ENCODE peak calls at places on chromosomes 16 and 17, in six cellular contexts. G is HepG2, U is lower lobe of right lung, I is colonic mucosa, Z is DND-41, W is thyroid gland. O is an unnamed sample.

GRCh38 chr16:88769617-88770458 is 15.2 kb downstream of the PIEZO1 start:
- DNase-seq in Z (peak), I (peak), G (no peak), U (peak), W (peak), O (no peak)

GRCh38 chr17:39979021-39979660 is 1.5 kb upstream of the PSMD3 start:
- DNase-seq in W (no peak), G (no peak), I (no peak), U (no peak), Z (no peak), O (no peak)

GRCh38 chr17:3667366-3668278 is 756 bp downstream of the TAX1BP3 start:
- DNase-seq in I (peak), G (peak), W (peak), U (peak), Z (no peak), O (no peak)

GRCh38 chr16:86362155-86362849 is 148.0 kb upstream of the FOXF1 start:
- DNase-seq in G (no peak), W (no peak), Z (no peak), U (no peak), I (no peak), O (no peak)

GRCh38 chr16:67883872-67884261 is 818 bp upstream of the NRN1L start:
- DNase-seq in U (peak), Z (peak), I (peak), W (peak), G (peak), O (peak)

GRCh38 chr16:58262592-58262991 is 32.2 kb downstream of the PRSS54 start:
- DNase-seq in Z (no peak), U (no peak), W (no peak), I (no peak), G (no peak), O (no peak)

GRCh38 chr16:11862489-11862888 is 11.1 kb upstream of the RSL1D1 start:
- DNase-seq in Z (no peak), U (no peak), G (no peak), I (no peak), W (no peak), O (no peak)

GRCh38 chr17:32127156-32127897 is 15.0 kb upstream of the RHOT1 start:
- DNase-seq in U (peak), G (no peak), I (peak), Z (peak), W (peak), O (peak)

GRCh38 chr16:1363501-1364041 is 11.8 kb downstream of the GNPTG start:
- DNase-seq in Z (peak), G (peak), I (peak), U (peak), W (peak), O (peak)

GRCh38 chr17:42564815-42565522 is 1.9 kb upstream of the MLX start:
- DNase-seq in I (no peak), W (no peak), G (peak), U (no peak), Z (no peak), O (no peak)

GRCh38 chr17:79811036-79811887 is 14.4 kb upstream of the CBX8 start:
- DNase-seq in Z (peak), I (no peak), W (no peak), G (peak), U (no peak), O (no peak)

GRCh38 chr16:2359919-2360318 is 19.4 kb upstream of the ABCA3 start:
- DNase-seq in Z (no peak), W (no peak), I (no peak), G (no peak), U (no peak), O (no peak)

GRCh38 chr17:48795444-48796162 is 21.4 kb downstream of the TTLL6 start:
- DNase-seq in G (peak), U (no peak), W (no peak), Z (no peak), I (peak), O (no peak)

GRCh38 chr17:51064061-51064735 is 56.5 kb downstream of the SPAG9 start:
- DNase-seq in W (no peak), Z (no peak), I (no peak), U (no peak), G (no peak), O (no peak)

GRCh38 chr17:57707892-57708291 is 37.2 kb downstream of the CCDC182 start:
- DNase-seq in Z (no peak), U (no peak), I (no peak), G (no peak), W (no peak), O (no peak)

GRCh38 chr16:12539185-12539929 is 264.3 kb downstream of the CPPED1 start:
- DNase-seq in G (no peak), U (no peak), W (peak), I (peak), Z (no peak), O (no peak)

GRCh38 chr17:9444687-9445086 is 130.9 kb downstream of the STX8 start:
- DNase-seq in Z (no peak), W (no peak), I (no peak), G (peak), U (no peak), O (no peak)

GRCh38 chr17:47717845-47718621 is 15.0 kb upstream of the TBX21 start:
- DNase-seq in U (no peak), G (no peak), W (no peak), I (no peak), Z (peak), O (no peak)

DNA sequence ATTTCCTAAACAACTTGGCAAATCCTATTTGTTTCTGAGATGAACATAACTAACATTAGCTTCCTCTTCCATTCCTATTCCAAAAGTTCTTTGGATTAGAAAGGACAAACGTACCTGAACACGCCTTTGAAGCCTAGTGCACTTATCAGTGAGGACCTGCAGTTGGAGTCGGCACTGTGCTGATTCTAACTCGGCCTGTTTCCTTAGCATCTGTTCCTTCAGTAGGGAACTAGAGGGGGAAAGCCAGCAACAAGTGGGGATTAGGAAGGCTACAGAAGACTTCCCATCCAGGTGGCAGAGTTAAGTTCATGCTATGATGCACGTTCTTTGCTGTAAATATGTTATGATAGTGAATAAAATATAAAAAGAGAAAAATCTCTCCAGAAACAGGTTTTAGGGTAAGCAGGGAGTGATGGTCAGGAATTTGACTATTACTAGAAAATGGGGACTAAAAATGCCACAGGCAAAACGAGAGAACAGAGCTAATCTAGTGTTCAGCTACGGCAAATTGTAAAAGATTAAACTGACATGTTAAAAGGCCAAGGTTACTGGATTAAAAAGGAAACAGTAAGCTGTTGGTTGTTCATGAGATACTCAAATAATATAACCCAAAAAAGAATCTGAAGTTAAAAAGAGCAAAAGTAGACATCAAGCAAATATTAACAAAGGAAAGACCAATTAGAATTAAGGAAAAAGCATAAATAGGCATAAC is 28.8 kb downstream of the RFWD3 start:
- DNase-seq in I (no peak), G (no peak), Z (no peak), W (no peak), U (no peak), O (no peak)
- H3K27ac ChIP-seq in I (no peak), G (peak), Z (no peak), W (no peak), U (no peak), O (no peak)

DNA sequence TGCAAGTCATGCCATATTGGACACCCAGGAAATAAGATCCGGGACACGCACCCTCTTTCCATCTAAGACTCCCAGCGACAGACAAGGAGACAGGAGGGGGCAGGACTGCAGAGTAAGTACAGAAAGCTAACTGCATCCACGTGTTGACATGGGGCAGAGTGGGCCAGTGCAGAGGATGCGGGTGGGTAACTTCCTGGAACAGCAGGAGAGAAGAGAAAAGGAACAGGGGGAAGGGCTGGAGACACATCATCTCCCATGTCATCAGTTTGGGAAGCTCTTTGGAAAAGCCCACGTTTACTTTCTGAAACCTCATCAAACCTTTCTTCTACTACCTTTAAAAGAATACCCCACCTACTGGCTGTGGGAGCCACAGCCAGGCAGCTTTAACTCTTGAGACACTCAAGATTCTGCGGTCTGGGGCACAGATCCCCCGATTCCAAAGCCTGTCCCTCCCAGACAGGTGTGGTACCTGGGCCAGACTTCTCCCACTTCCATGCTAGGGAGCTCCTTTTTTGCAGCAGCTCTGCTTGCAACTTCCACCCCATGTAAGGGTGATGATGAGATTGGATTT is 273.5 kb upstream of the RPL38 start:
- DNase-seq in W (no peak), I (no peak), U (no peak), Z (no peak), G (no peak), O (no peak)
- TF ChIP-seq CTCF in W (no peak), I (no peak), U (no peak), Z (peak), G (no peak), O (no peak)

GRCh38 chr16:66731101-66731500 is 20.3 kb downstream of the DYNC1LI2 start:
- DNase-seq in U (no peak), I (no peak), G (no peak), W (no peak), Z (no peak), O (no peak)

GRCh38 chr16:66728804-66729203 is 22.6 kb downstream of the DYNC1LI2 start:
- DNase-seq in U (no peak), W (no peak), I (no peak), Z (no peak), G (no peak), O (no peak)

DNA sequence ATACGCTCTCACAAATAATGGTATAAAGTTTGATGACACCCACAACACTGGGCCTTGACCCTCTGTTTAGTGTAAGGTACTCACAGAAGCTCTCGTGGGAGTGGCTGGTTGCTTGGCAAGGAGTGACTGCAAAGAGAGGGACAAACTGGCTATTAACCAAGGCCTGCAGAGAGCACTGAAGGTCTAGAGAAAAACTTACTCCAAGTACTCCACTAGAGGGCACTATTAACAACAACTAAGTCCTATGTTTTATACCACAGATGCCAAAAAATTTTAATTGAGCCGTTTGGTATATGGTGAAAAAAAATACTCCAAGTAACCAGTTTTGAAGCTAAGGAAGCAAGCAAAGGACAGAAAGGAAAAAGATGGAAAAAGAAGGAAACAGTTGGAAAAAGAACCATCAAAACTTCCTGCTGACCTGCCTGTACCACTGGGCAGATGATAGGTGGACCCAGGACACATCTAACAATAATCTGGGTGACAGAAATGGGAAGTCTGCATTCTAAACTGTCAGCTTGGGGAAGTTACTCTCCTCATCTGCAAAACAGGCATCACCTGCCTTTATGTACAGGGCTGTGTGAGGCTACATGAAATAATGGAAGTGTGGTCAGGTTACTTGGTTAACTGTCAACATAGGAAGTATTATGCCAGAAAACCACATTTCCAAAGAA is 23.2 kb downstream of the DYNC1LI2 start:
- DNase-seq in G (peak), I (no peak), U (no peak), W (peak), Z (no peak), O (no peak)
- H3K27ac ChIP-seq in G (no peak), I (no peak), U (no peak), W (no peak), Z (no peak), O (no peak)

DNA sequence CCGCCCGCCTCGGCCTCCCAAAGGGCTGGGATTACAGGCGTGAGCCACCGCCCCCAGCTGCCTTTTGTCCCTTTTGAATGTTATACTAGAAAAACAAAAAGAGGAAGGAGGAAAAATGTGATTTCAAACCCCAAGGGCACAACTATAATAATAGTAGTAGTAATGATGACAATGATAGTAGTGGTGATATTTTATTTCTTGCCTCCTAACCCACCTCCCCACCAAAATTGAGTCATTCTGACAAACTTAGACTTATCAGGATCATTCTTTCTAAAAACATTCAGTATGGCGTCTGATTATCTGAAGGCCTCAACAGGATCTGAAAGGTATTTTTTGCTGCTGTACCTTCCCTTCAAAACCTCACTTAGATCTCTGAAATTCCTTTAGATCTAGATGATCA is 13.6 kb downstream of the GPATCH8 start:
- DNase-seq in I (no peak), U (no peak), W (no peak), G (no peak), Z (no peak), O (no peak)
- TF ChIP-seq CTCF in I (no peak), U (no peak), W (no peak), G (no peak), Z (no peak), O (no peak)

O was measured in CD8-positive, alpha-beta T cell.